ENCODE peak calls at places on chromosomes 4 and X, in seven cellular contexts. R is progenitor cell of endocrine pancreas, H is IMR-90, S is fibroblast of lung, U is MCF 10A, Y is right lobe of liver, D is neural crest cell. L is an unnamed sample.

GRCh38 chr4:168483786-168484185 is 3.5 kb upstream of the DDX60L start:
- DNase-seq in U (no peak), D (no peak), R (no peak), Y (no peak), H (peak), S (peak), L (no peak)

GRCh38 chr4:94827481-94828110 is 69.8 kb downstream of the BMPR1B start:
- DNase-seq in S (peak), D (no peak), H (peak), U (peak), Y (no peak), R (no peak), L (no peak)

GRCh38 chr4:79227896-79228295 is 98.0 kb downstream of the NAA11 start:
- DNase-seq in S (no peak), D (no peak), R (no peak), Y (no peak), U (no peak), H (no peak), L (no peak)

GRCh38 chr4:35939746-35940145 is 304.6 kb downstream of the ARAP2 start:
- DNase-seq in H (no peak), Y (no peak), D (no peak), R (no peak), U (no peak), S (no peak), L (no peak)

GRCh38 chr4:174154455-174154854 is 129.0 kb downstream of the FBXO8 start:
- DNase-seq in Y (no peak), H (peak), R (no peak), D (no peak), S (peak), U (peak), L (no peak)

GRCh38 chr4:24867766-24868296 is 45.0 kb downstream of the CCDC149 start:
- DNase-seq in D (no peak), U (no peak), Y (no peak), H (no peak), S (no peak), R (no peak), L (no peak)

GRCh38 chr4:38621004-38621684 is 42.9 kb upstream of the KLF3 start:
- DNase-seq in U (peak), H (peak), R (no peak), S (peak), Y (no peak), D (no peak), L (no peak)

GRCh38 chrX:100319716-100320115 is 90.4 kb downstream of the PCDH19 start:
- DNase-seq in R (no peak), Y (no peak), H (no peak), D (no peak), U (peak), S (peak), L (no peak)

GRCh38 chr4:53962516-53963225 is 101.7 kb downstream of the CHIC2 start:
- DNase-seq in S (peak), R (no peak), Y (no peak), U (no peak), D (no peak), H (peak), L (no peak)

GRCh38 chrX:40849906-40850672 is 114.7 kb upstream of the MED14 start:
- DNase-seq in U (no peak), R (no peak), S (peak), H (peak), D (no peak), Y (no peak), L (no peak)

GRCh38 chrX:16993791-16994318 is 47.4 kb downstream of the REPS2 start:
- DNase-seq in H (no peak), D (no peak), U (peak), R (no peak), S (no peak), Y (no peak), L (no peak)
- TF ChIP-seq CTCF in H (no peak), D (peak), U (no peak), R (peak), S (no peak), Y (no peak), L (no peak)

GRCh38 chrX:37905436-37906147 is 58.2 kb upstream of the DYNLT3 start:
- DNase-seq in S (peak), H (peak), R (peak), U (no peak), D (peak), Y (peak), L (peak)
- TF ChIP-seq CTCF in S (peak), H (peak), R (peak), U (no peak), D (no peak), Y (peak), L (peak)

GRCh38 chrX:139134316-139134715 is 396.2 kb upstream of the F9 start:
- DNase-seq in R (no peak), Y (no peak), S (no peak), D (no peak), U (no peak), H (no peak), L (no peak)
- TF ChIP-seq CTCF in R (no peak), Y (no peak), S (no peak), D (no peak), U (no peak), H (no peak), L (no peak)

GRCh38 chr4:7309176-7309575 is 116.8 kb downstream of the SORCS2 start:
- DNase-seq in U (no peak), R (no peak), H (no peak), S (no peak), Y (no peak), D (no peak), L (no peak)

GRCh38 chr4:7310441-7310840 is 118.1 kb downstream of the SORCS2 start:
- DNase-seq in U (no peak), R (no peak), H (no peak), S (no peak), Y (no peak), D (no peak), L (no peak)

GRCh38 chr4:7306986-7307385 is 114.6 kb downstream of the SORCS2 start:
- DNase-seq in Y (no peak), D (no peak), H (no peak), S (no peak), U (no peak), R (no peak), L (no peak)

GRCh38 chr4:7307391-7308099 is 115.2 kb downstream of the SORCS2 start:
- DNase-seq in R (no peak), S (no peak), Y (no peak), H (no peak), U (no peak), D (no peak), L (no peak)

DNA sequence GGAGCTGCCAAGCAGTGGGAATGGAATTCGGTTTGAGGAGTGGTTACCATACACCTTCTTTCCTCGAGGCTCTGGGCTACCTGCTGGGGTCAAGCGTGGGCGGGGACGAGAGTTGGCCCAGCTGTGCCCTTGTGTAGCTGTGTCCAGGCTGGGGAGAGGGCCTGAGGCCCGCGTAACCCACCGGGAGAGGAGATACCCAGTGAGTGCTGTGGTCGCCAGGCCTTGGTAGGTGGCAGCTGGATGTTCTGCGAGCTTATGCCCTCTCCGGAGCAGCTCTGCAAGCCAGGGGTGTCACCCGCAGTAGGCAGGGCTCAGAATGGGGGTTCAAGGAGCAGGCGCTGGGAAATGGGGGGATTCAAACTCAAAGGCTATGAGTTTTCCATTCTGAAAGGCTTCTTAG is 117.3 kb downstream of the SORCS2 start:
- DNase-seq in R (no peak), U (no peak), D (no peak), Y (no peak), S (no peak), H (no peak), L (no peak)
- TF ChIP-seq CTCF in R (no peak), U (no peak), D (no peak), Y (no peak), S (no peak), H (no peak), L (no peak)

GRCh38 chrX:16445166-16445752 is 204.7 kb upstream of the S100G start:
- DNase-seq in S (peak), R (no peak), U (peak), Y (no peak), H (peak), D (peak), L (no peak)
- TF ChIP-seq CTCF in S (peak), R (peak), U (peak), Y (peak), H (peak), D (peak), L (peak)

GRCh38 chr4:3419836-3420605 is 21.7 kb upstream of the HGFAC start:
- DNase-seq in R (no peak), U (no peak), S (no peak), H (no peak), Y (peak), D (no peak), L (no peak)

GRCh38 chr4:3417448-3417847 is 24.3 kb upstream of the HGFAC start:
- DNase-seq in H (no peak), S (no peak), Y (peak), U (no peak), D (no peak), R (no peak), L (no peak)

GRCh38 chr4:3416821-3417221 is 24.9 kb upstream of the HGFAC start:
- DNase-seq in R (no peak), H (no peak), S (no peak), D (no peak), Y (peak), U (no peak), L (no peak)

GRCh38 chr4:3416270-3416669 is 25.5 kb upstream of the HGFAC start:
- DNase-seq in Y (no peak), D (no peak), S (no peak), R (no peak), H (no peak), U (no peak), L (no peak)

DNA sequence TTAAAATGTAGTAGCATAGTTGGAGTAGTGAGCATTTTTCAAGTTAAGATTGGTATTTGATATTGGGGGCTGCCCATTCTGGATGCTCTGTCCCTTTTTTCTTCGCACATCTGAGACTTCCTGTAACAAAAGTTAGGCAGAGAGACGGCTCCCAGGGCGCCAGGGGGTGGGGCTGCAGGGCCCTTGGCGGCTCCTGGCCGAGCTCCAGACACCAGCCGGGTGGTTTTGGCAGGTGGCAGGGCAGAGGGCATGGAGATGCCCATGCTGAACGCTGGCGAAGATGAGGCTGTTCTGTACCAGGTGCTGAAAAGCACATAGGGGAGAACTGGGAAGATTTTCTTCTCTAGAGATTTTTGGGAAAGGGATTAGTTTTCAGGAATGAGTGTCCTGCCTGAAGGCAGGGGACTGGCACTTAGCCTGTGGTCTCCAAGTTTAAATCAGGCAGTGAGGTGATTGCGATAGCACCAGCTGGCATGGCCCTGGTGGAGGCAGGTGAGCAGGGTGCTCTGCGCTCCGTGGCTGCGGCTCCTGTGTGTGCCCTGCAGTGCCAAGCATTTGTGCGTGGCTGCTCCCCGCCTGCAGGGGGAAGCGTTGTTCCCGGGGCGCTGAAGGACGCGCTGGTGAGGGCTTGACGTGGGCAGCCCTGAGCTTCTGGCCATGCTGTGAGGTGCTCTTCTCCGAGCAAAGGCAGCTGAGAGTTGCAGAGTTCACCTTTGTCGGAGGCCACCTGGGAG is 23.6 kb upstream of the HGFAC start:
- DNase-seq in H (no peak), R (no peak), D (no peak), S (no peak), U (no peak), Y (peak), L (no peak)
- TF ChIP-seq CTCF in H (no peak), R (peak), D (peak), S (no peak), U (no peak), Y (peak), L (no peak)